ENCODE peak calls at places on chromosomes 12 and 14, in six cellular contexts. One of them, this sample, is unnamed. For H3K9me3, the result is how much of the 10 kb centered on the place peaks cover.

GRCh38 chr14:91416744-91417133 is 881 bp downstream of the CCDC88C start:
- DNase-seq in right cardiac atrium: no peak
- DNase-seq in upper lobe of right lung: peak
- DNase-seq in gastrocnemius medialis: no peak
- DNase-seq in CD8-positive, alpha-beta T cell: no peak
- DNase-seq in ovary: no peak
- DNase-seq in this sample: peak

GRCh38 chr12:75953312-75953906 is 78.2 kb downstream of the PHLDA1 start:
- DNase-seq in right cardiac atrium: no peak
- DNase-seq in upper lobe of right lung: no peak
- DNase-seq in gastrocnemius medialis: no peak
- DNase-seq in CD8-positive, alpha-beta T cell: no peak
- DNase-seq in ovary: no peak
- DNase-seq in this sample: no peak

GRCh38 chr12:103513875-103514274 is 18.1 kb upstream of the C12orf42 start:
- DNase-seq in right cardiac atrium: no peak
- DNase-seq in upper lobe of right lung: no peak
- DNase-seq in gastrocnemius medialis: no peak
- DNase-seq in CD8-positive, alpha-beta T cell: no peak
- DNase-seq in ovary: no peak
- DNase-seq in this sample: no peak

GRCh38 chr12:127235771-127236170 is 1031.2 kb upstream of the TMEM132C start:
- DNase-seq in right cardiac atrium: no peak
- DNase-seq in upper lobe of right lung: no peak
- DNase-seq in gastrocnemius medialis: no peak
- DNase-seq in CD8-positive, alpha-beta T cell: no peak
- DNase-seq in ovary: no peak
- DNase-seq in this sample: no peak

GRCh38 chr12:65155784-65156183 is 13.6 kb upstream of the LEMD3 start:
- DNase-seq in right cardiac atrium: no peak
- DNase-seq in upper lobe of right lung: no peak
- DNase-seq in gastrocnemius medialis: no peak
- DNase-seq in CD8-positive, alpha-beta T cell: no peak
- DNase-seq in ovary: no peak
- DNase-seq in this sample: no peak

GRCh38 chr14:24943024-24943423 is 106.9 kb downstream of the STXBP6 start:
- DNase-seq in right cardiac atrium: peak
- DNase-seq in upper lobe of right lung: no peak
- DNase-seq in gastrocnemius medialis: peak
- DNase-seq in CD8-positive, alpha-beta T cell: no peak
- DNase-seq in ovary: no peak
- DNase-seq in this sample: no peak

GRCh38 chr12:132257955-132258490 is 71.4 kb downstream of the GALNT9 start:
- DNase-seq in right cardiac atrium: no peak
- DNase-seq in upper lobe of right lung: no peak
- DNase-seq in gastrocnemius medialis: no peak
- DNase-seq in CD8-positive, alpha-beta T cell: no peak
- DNase-seq in ovary: no peak
- DNase-seq in this sample: no peak

GRCh38 chr12:77007476-77007875 is 57.9 kb downstream of the E2F7 start:
- DNase-seq in right cardiac atrium: no peak
- DNase-seq in upper lobe of right lung: no peak
- DNase-seq in gastrocnemius medialis: no peak
- DNase-seq in CD8-positive, alpha-beta T cell: no peak
- DNase-seq in ovary: no peak
- DNase-seq in this sample: no peak

GRCh38 chr12:111819191-111820158 is 22.6 kb upstream of the MAPKAPK5 start:
- DNase-seq in right cardiac atrium: no peak
- DNase-seq in upper lobe of right lung: no peak
- DNase-seq in gastrocnemius medialis: no peak
- DNase-seq in CD8-positive, alpha-beta T cell: no peak
- DNase-seq in ovary: no peak
- DNase-seq in this sample: no peak

GRCh38 chr12:94225924-94226630 is 77.7 kb downstream of the PLXNC1 start:
- DNase-seq in right cardiac atrium: no peak
- DNase-seq in upper lobe of right lung: no peak
- DNase-seq in gastrocnemius medialis: no peak
- DNase-seq in CD8-positive, alpha-beta T cell: no peak
- DNase-seq in ovary: no peak
- DNase-seq in this sample: no peak

GRCh38 chr14:53613404-53614253 is 343.0 kb downstream of the BMP4 start:
- DNase-seq in right cardiac atrium: no peak
- DNase-seq in upper lobe of right lung: no peak
- DNase-seq in gastrocnemius medialis: no peak
- DNase-seq in CD8-positive, alpha-beta T cell: no peak
- DNase-seq in ovary: no peak
- DNase-seq in this sample: no peak

GRCh38 chr14:32618991-32619390 is 289.9 kb downstream of the AKAP6 start:
- DNase-seq in right cardiac atrium: no peak
- DNase-seq in upper lobe of right lung: no peak
- DNase-seq in gastrocnemius medialis: no peak
- DNase-seq in CD8-positive, alpha-beta T cell: no peak
- DNase-seq in ovary: no peak
- DNase-seq in this sample: no peak

GRCh38 chr14:50040905-50041465 is 75.4 kb downstream of the VCPKMT start:
- DNase-seq in right cardiac atrium: no peak
- DNase-seq in upper lobe of right lung: no peak
- DNase-seq in gastrocnemius medialis: no peak
- DNase-seq in CD8-positive, alpha-beta T cell: no peak
- DNase-seq in ovary: no peak
- DNase-seq in this sample: no peak

GRCh38 chr14:56219666-56220413 is 101.6 kb downstream of the PELI2 start:
- DNase-seq in right cardiac atrium: no peak
- DNase-seq in upper lobe of right lung: no peak
- DNase-seq in gastrocnemius medialis: no peak
- DNase-seq in CD8-positive, alpha-beta T cell: no peak
- DNase-seq in ovary: no peak
- DNase-seq in this sample: no peak

GRCh38 chr12:5210179-5210917 is 166.7 kb downstream of the KCNA5 start:
- DNase-seq in right cardiac atrium: no peak
- DNase-seq in upper lobe of right lung: no peak
- DNase-seq in gastrocnemius medialis: no peak
- DNase-seq in CD8-positive, alpha-beta T cell: no peak
- DNase-seq in ovary: no peak
- DNase-seq in this sample: no peak

GRCh38 chr12:3200779-3201738 is 123.9 kb downstream of the TSPAN9 start:
- DNase-seq in right cardiac atrium: no peak
- DNase-seq in upper lobe of right lung: no peak
- DNase-seq in gastrocnemius medialis: no peak
- DNase-seq in CD8-positive, alpha-beta T cell: no peak
- DNase-seq in ovary: peak
- DNase-seq in this sample: no peak

GRCh38 chr12:53133722-53134121 is 30.4 kb downstream of the SOAT2 start:
- DNase-seq in right cardiac atrium: no peak
- DNase-seq in upper lobe of right lung: no peak
- DNase-seq in gastrocnemius medialis: no peak
- DNase-seq in CD8-positive, alpha-beta T cell: no peak
- DNase-seq in ovary: no peak
- DNase-seq in this sample: no peak

DNA sequence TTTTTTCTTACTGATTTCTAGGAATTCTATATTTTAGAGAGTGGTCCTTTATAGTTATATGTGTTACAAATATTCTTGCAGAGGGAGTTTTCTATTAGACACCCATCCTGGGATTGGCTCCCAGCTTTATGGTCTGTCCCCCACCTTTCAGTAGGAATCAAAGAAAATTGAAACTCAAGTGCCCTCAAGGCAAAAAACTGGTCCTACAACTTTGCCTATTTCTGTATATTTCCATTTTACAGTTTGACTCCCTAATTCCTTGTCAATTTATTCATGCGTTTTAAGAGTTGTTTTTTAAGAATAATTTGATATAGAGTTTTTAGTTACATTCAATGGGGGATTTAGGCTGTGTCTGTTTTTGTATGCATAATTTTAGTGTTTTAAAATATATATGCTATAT is 208.9 kb downstream of the SYNE2 start:
- DNase-seq in right cardiac atrium: no peak
- DNase-seq in upper lobe of right lung: no peak
- DNase-seq in gastrocnemius medialis: no peak
- DNase-seq in CD8-positive, alpha-beta T cell: no peak
- DNase-seq in ovary: no peak
- DNase-seq in this sample: no peak
- H3K27ac ChIP-seq in right cardiac atrium: no peak
- H3K27ac ChIP-seq in upper lobe of right lung: no peak
- H3K27ac ChIP-seq in gastrocnemius medialis: no peak
- H3K27ac ChIP-seq in CD8-positive, alpha-beta T cell: no peak
- H3K27ac ChIP-seq in ovary: no peak
- H3K27ac ChIP-seq in this sample: no peak

DNA sequence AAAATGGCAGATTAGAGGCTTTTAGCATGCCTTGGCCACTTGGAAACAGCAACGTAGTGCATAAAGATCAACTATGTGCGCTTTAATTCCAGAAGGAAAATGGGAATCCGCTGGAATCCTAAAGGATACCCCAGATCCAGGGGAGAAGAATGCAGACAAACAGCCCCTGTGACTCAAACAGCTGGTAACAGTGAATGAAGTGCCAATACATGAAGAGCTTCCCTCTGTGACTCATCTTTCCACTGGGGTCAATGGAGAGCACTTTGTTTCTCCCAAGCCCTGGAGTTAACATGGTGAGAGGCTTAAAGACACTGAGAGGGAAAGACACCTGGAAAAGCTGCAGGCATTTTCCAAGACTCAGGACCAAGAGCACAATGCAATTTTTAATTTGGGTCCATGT is 263.1 kb downstream of the CEP128 start:
- DNase-seq in right cardiac atrium: no peak
- DNase-seq in upper lobe of right lung: no peak
- DNase-seq in gastrocnemius medialis: no peak
- DNase-seq in CD8-positive, alpha-beta T cell: no peak
- DNase-seq in ovary: no peak
- DNase-seq in this sample: no peak
- H3K9me3 ChIP-seq in right cardiac atrium: under half
- H3K9me3 ChIP-seq in upper lobe of right lung: under half
- H3K9me3 ChIP-seq in gastrocnemius medialis: under half
- H3K9me3 ChIP-seq in CD8-positive, alpha-beta T cell: under half
- H3K9me3 ChIP-seq in ovary: under half
- H3K9me3 ChIP-seq in this sample: under half

GRCh38 chr12:121130866-121131373 is 1.8 kb upstream of the P2RX7 start:
- DNase-seq in right cardiac atrium: no peak
- DNase-seq in upper lobe of right lung: no peak
- DNase-seq in gastrocnemius medialis: no peak
- DNase-seq in CD8-positive, alpha-beta T cell: no peak
- DNase-seq in ovary: no peak
- DNase-seq in this sample: no peak
- H3K27ac ChIP-seq in right cardiac atrium: no peak
- H3K27ac ChIP-seq in upper lobe of right lung: no peak
- H3K27ac ChIP-seq in gastrocnemius medialis: no peak
- H3K27ac ChIP-seq in CD8-positive, alpha-beta T cell: no peak
- H3K27ac ChIP-seq in ovary: no peak
- H3K27ac ChIP-seq in this sample: no peak

DNA sequence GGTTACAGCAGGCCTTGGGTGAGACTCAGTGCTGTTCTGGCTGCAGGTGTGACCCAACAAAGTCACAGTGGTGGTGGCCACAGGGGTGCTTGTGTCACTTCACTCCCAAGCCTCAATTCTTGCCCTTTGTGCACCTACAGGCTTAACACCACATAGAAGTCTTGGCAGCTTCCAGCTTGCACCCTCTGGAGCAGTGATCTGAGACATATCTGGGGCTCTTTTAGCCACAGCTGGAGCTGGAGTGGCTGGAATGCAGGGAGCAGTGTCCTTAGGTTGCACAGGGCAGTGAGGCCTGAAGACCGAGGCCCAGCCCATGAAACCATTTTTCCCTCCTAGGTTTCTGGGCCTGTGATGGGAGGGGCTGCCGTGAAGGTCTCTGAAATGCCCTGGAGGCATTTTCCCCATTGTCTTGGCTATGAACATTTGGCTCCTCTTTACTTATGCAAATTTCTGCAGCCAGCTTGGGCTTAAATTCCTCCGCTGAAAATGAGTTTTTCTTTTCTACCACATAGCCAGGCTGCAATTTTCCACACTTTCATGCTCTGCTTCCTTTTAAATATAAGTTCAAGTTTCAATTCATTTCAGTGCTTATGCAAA is 37.7 kb downstream of the ADAM21 start:
- DNase-seq in right cardiac atrium: no peak
- DNase-seq in upper lobe of right lung: no peak
- DNase-seq in gastrocnemius medialis: no peak
- DNase-seq in CD8-positive, alpha-beta T cell: no peak
- DNase-seq in ovary: no peak
- DNase-seq in this sample: no peak
- H3K9me3 ChIP-seq in right cardiac atrium: under half
- H3K9me3 ChIP-seq in upper lobe of right lung: under half
- H3K9me3 ChIP-seq in gastrocnemius medialis: under half
- H3K9me3 ChIP-seq in CD8-positive, alpha-beta T cell: under half
- H3K9me3 ChIP-seq in ovary: under half
- H3K9me3 ChIP-seq in this sample: under half

GRCh38 chr12:124434364-124434763 is 133.0 kb downstream of the NCOR2 start:
- DNase-seq in right cardiac atrium: no peak
- DNase-seq in upper lobe of right lung: no peak
- DNase-seq in gastrocnemius medialis: no peak
- DNase-seq in CD8-positive, alpha-beta T cell: no peak
- DNase-seq in ovary: no peak
- DNase-seq in this sample: no peak
- H3K27ac ChIP-seq in right cardiac atrium: no peak
- H3K27ac ChIP-seq in upper lobe of right lung: no peak
- H3K27ac ChIP-seq in gastrocnemius medialis: peak
- H3K27ac ChIP-seq in CD8-positive, alpha-beta T cell: no peak
- H3K27ac ChIP-seq in ovary: no peak
- H3K27ac ChIP-seq in this sample: no peak

GRCh38 chr12:34376133-34376799 is 354.0 kb downstream of the ALG10 start:
- DNase-seq in right cardiac atrium: no peak
- DNase-seq in upper lobe of right lung: no peak
- DNase-seq in gastrocnemius medialis: no peak
- DNase-seq in CD8-positive, alpha-beta T cell: no peak
- DNase-seq in ovary: no peak
- DNase-seq in this sample: no peak
- H3K9me3 ChIP-seq in right cardiac atrium: under half
- H3K9me3 ChIP-seq in upper lobe of right lung: under half
- H3K9me3 ChIP-seq in gastrocnemius medialis: under half
- H3K9me3 ChIP-seq in CD8-positive, alpha-beta T cell: under half
- H3K9me3 ChIP-seq in ovary: under half
- H3K9me3 ChIP-seq in this sample: under half